ENCODE peak calls at places on chromosomes 3 and 15, in five cellular contexts. One of them, this sample, is unnamed.

GRCh38 chr3:113258311-113258710 is 47.0 kb downstream of the BOC start:
- DNase-seq in NCI-H1694 treated with DMSO at 0.1 percent for 48 hours: no peak
- DNase-seq in psoas muscle: no peak
- DNase-seq in osteoblast: no peak
- DNase-seq in RCC 7860: no peak
- DNase-seq in this sample: no peak

GRCh38 chr3:68060186-68060585 is 405.8 kb upstream of the SUCLG2 start:
- DNase-seq in psoas muscle: no peak
- DNase-seq in NCI-H1694 treated with DMSO at 0.1 percent for 48 hours: no peak
- DNase-seq in RCC 7860: no peak
- DNase-seq in osteoblast: no peak
- DNase-seq in this sample: no peak

GRCh38 chr3:141663993-141664392 is 74.1 kb upstream of the RNF7 start:
- DNase-seq in NCI-H1694 treated with DMSO at 0.1 percent for 48 hours: no peak
- DNase-seq in osteoblast: no peak
- DNase-seq in psoas muscle: no peak
- DNase-seq in RCC 7860: no peak
- DNase-seq in this sample: no peak

GRCh38 chr15:48712546-48712945 is 67.0 kb upstream of the FBN1 start:
- DNase-seq in NCI-H1694 treated with DMSO at 0.1 percent for 48 hours: no peak
- DNase-seq in osteoblast: no peak
- DNase-seq in RCC 7860: no peak
- DNase-seq in psoas muscle: no peak
- DNase-seq in this sample: no peak

GRCh38 chr3:129624347-129625070 is 18.0 kb upstream of the PLXND1 start:
- DNase-seq in psoas muscle: no peak
- DNase-seq in osteoblast: peak; percentile 66
- DNase-seq in NCI-H1694 treated with DMSO at 0.1 percent for 48 hours: no peak
- DNase-seq in RCC 7860: no peak
- DNase-seq in this sample: no peak

GRCh38 chr3:103295974-103296570 is 861.3 kb downstream of the ZPLD1 start:
- DNase-seq in NCI-H1694 treated with DMSO at 0.1 percent for 48 hours: peak; percentile 5
- DNase-seq in osteoblast: no peak
- DNase-seq in psoas muscle: no peak
- DNase-seq in RCC 7860: peak; percentile 21
- DNase-seq in this sample: no peak

GRCh38 chr3:99287876-99288275 is 350.5 kb upstream of the COL8A1 start:
- DNase-seq in osteoblast: no peak
- DNase-seq in NCI-H1694 treated with DMSO at 0.1 percent for 48 hours: no peak
- DNase-seq in psoas muscle: no peak
- DNase-seq in RCC 7860: no peak
- DNase-seq in this sample: no peak

GRCh38 chr3:29745237-29745870 is 464.5 kb downstream of the RBMS3 start:
- DNase-seq in NCI-H1694 treated with DMSO at 0.1 percent for 48 hours: no peak
- DNase-seq in psoas muscle: no peak
- DNase-seq in osteoblast: no peak
- DNase-seq in RCC 7860: no peak
- DNase-seq in this sample: no peak